ENCODE peak calls at places on chromosomes 6 and 20, in ten cellular contexts. One of them, this sample, is unnamed. For H3K36me3, the result is how much of the 10 kb centered on the place peaks cover.

GRCh38 chr6:132812255-132812732 is 2.1 kb upstream of the RPS12 start:
- DNase-seq in left ventricle myocardium inferior: no peak
- DNase-seq in neuronal stem cell: no peak
- DNase-seq in tibial nerve: no peak
- DNase-seq in SJSA1: peak
- DNase-seq in mesenchymal stem cell: peak
- DNase-seq in effector memory CD4-positive, alpha-beta T cell: no peak
- DNase-seq in heart right ventricle: no peak
- DNase-seq in lung: no peak
- DNase-seq in BE2C: no peak
- DNase-seq in this sample: no peak

GRCh38 chr6:104943781-104944180 is 13.1 kb upstream of the LIN28B start:
- DNase-seq in tibial nerve: no peak
- DNase-seq in SJSA1: no peak
- DNase-seq in heart right ventricle: no peak
- DNase-seq in left ventricle myocardium inferior: no peak
- DNase-seq in neuronal stem cell: no peak
- DNase-seq in effector memory CD4-positive, alpha-beta T cell: no peak
- DNase-seq in mesenchymal stem cell: peak
- DNase-seq in BE2C: peak
- DNase-seq in lung: no peak
- DNase-seq in this sample: peak

GRCh38 chr6:125957845-125958244 is 1.3 kb downstream of the HINT3 start:
- DNase-seq in neuronal stem cell: no peak
- DNase-seq in SJSA1: no peak
- DNase-seq in lung: no peak
- DNase-seq in mesenchymal stem cell: peak
- DNase-seq in tibial nerve: peak
- DNase-seq in BE2C: no peak
- DNase-seq in left ventricle myocardium inferior: no peak
- DNase-seq in heart right ventricle: no peak
- DNase-seq in effector memory CD4-positive, alpha-beta T cell: no peak
- DNase-seq in this sample: no peak

GRCh38 chr20:3749087-3749688 is 16.7 kb downstream of the HSPA12B start:
- DNase-seq in BE2C: no peak
- DNase-seq in SJSA1: no peak
- DNase-seq in heart right ventricle: no peak
- DNase-seq in lung: no peak
- DNase-seq in left ventricle myocardium inferior: no peak
- DNase-seq in neuronal stem cell: no peak
- DNase-seq in effector memory CD4-positive, alpha-beta T cell: no peak
- DNase-seq in tibial nerve: no peak
- DNase-seq in mesenchymal stem cell: no peak
- DNase-seq in this sample: no peak

GRCh38 chr20:61847420-61847748 is 218.3 kb downstream of the TAF4 start:
- DNase-seq in left ventricle myocardium inferior: no peak
- DNase-seq in neuronal stem cell: no peak
- DNase-seq in BE2C: no peak
- DNase-seq in SJSA1: no peak
- DNase-seq in lung: no peak
- DNase-seq in tibial nerve: no peak
- DNase-seq in heart right ventricle: no peak
- DNase-seq in effector memory CD4-positive, alpha-beta T cell: no peak
- DNase-seq in mesenchymal stem cell: no peak
- DNase-seq in this sample: no peak

GRCh38 chr6:136085370-136086115 is 164.6 kb downstream of the MTFR2 start:
- DNase-seq in tibial nerve: no peak
- DNase-seq in effector memory CD4-positive, alpha-beta T cell: no peak
- DNase-seq in BE2C: no peak
- DNase-seq in heart right ventricle: no peak
- DNase-seq in mesenchymal stem cell: no peak
- DNase-seq in SJSA1: no peak
- DNase-seq in neuronal stem cell: no peak
- DNase-seq in left ventricle myocardium inferior: no peak
- DNase-seq in lung: no peak
- DNase-seq in this sample: no peak

GRCh38 chr6:134016558-134016814 is 35.9 kb downstream of the SLC2A12 start:
- DNase-seq in left ventricle myocardium inferior: no peak
- DNase-seq in BE2C: no peak
- DNase-seq in SJSA1: no peak
- DNase-seq in tibial nerve: no peak
- DNase-seq in heart right ventricle: no peak
- DNase-seq in neuronal stem cell: no peak
- DNase-seq in effector memory CD4-positive, alpha-beta T cell: no peak
- DNase-seq in lung: no peak
- DNase-seq in mesenchymal stem cell: no peak
- DNase-seq in this sample: no peak

GRCh38 chr6:131093334-131093733 is 30.3 kb upstream of the EPB41L2 start:
- DNase-seq in tibial nerve: no peak
- DNase-seq in neuronal stem cell: no peak
- DNase-seq in mesenchymal stem cell: no peak
- DNase-seq in SJSA1: no peak
- DNase-seq in lung: no peak
- DNase-seq in heart right ventricle: no peak
- DNase-seq in BE2C: no peak
- DNase-seq in left ventricle myocardium inferior: no peak
- DNase-seq in effector memory CD4-positive, alpha-beta T cell: no peak
- DNase-seq in this sample: no peak

GRCh38 chr6:132298344-132298949 is 102.8 kb downstream of the MOXD1 start:
- DNase-seq in tibial nerve: peak
- DNase-seq in heart right ventricle: no peak
- DNase-seq in effector memory CD4-positive, alpha-beta T cell: no peak
- DNase-seq in left ventricle myocardium inferior: no peak
- DNase-seq in SJSA1: peak
- DNase-seq in BE2C: peak
- DNase-seq in mesenchymal stem cell: peak
- DNase-seq in lung: no peak
- DNase-seq in neuronal stem cell: no peak
- DNase-seq in this sample: peak

GRCh38 chr6:167146173-167146572 is 11.6 kb downstream of the GPR31 start:
- DNase-seq in lung: no peak
- DNase-seq in effector memory CD4-positive, alpha-beta T cell: no peak
- DNase-seq in mesenchymal stem cell: no peak
- DNase-seq in neuronal stem cell: no peak
- DNase-seq in heart right ventricle: no peak
- DNase-seq in tibial nerve: no peak
- DNase-seq in left ventricle myocardium inferior: no peak
- DNase-seq in SJSA1: no peak
- DNase-seq in BE2C: no peak
- DNase-seq in this sample: no peak

GRCh38 chr20:2387180-2387577 is 6.5 kb downstream of the TGM6 start:
- DNase-seq in left ventricle myocardium inferior: no peak
- DNase-seq in tibial nerve: no peak
- DNase-seq in lung: no peak
- DNase-seq in effector memory CD4-positive, alpha-beta T cell: no peak
- DNase-seq in BE2C: peak
- DNase-seq in mesenchymal stem cell: peak
- DNase-seq in SJSA1: peak
- DNase-seq in heart right ventricle: no peak
- DNase-seq in neuronal stem cell: peak
- DNase-seq in this sample: peak

GRCh38 chr6:84766796-84767590 is 2.6 kb upstream of the TBX18 start:
- DNase-seq in neuronal stem cell: peak
- DNase-seq in left ventricle myocardium inferior: no peak
- DNase-seq in lung: no peak
- DNase-seq in effector memory CD4-positive, alpha-beta T cell: no peak
- DNase-seq in mesenchymal stem cell: peak
- DNase-seq in SJSA1: no peak
- DNase-seq in tibial nerve: no peak
- DNase-seq in BE2C: no peak
- DNase-seq in heart right ventricle: no peak
- DNase-seq in this sample: no peak

GRCh38 chr6:107670792-107671199 is 153.3 kb downstream of the SCML4 start:
- DNase-seq in effector memory CD4-positive, alpha-beta T cell: no peak
- DNase-seq in BE2C: peak
- DNase-seq in SJSA1: no peak
- DNase-seq in heart right ventricle: peak
- DNase-seq in neuronal stem cell: no peak
- DNase-seq in tibial nerve: peak
- DNase-seq in left ventricle myocardium inferior: peak
- DNase-seq in lung: peak
- DNase-seq in mesenchymal stem cell: peak
- DNase-seq in this sample: no peak

GRCh38 chr6:160040527-160041264 is 71.8 kb downstream of the IGF2R start:
- DNase-seq in heart right ventricle: no peak
- DNase-seq in BE2C: no peak
- DNase-seq in lung: no peak
- DNase-seq in neuronal stem cell: no peak
- DNase-seq in tibial nerve: no peak
- DNase-seq in left ventricle myocardium inferior: no peak
- DNase-seq in SJSA1: no peak
- DNase-seq in mesenchymal stem cell: no peak
- DNase-seq in effector memory CD4-positive, alpha-beta T cell: no peak
- DNase-seq in this sample: no peak
- H3K36me3 ChIP-seq in heart right ventricle: under half
- H3K36me3 ChIP-seq in BE2C: under half
- H3K36me3 ChIP-seq in lung: under half
- H3K36me3 ChIP-seq in neuronal stem cell: under half
- H3K36me3 ChIP-seq in tibial nerve: under half
- H3K36me3 ChIP-seq in left ventricle myocardium inferior: half or more
- H3K36me3 ChIP-seq in SJSA1: half or more
- H3K36me3 ChIP-seq in mesenchymal stem cell: under half
- H3K36me3 ChIP-seq in effector memory CD4-positive, alpha-beta T cell: half or more
- H3K36me3 ChIP-seq in this sample: under half

GRCh38 chr6:33442283-33442682 is 12.1 kb upstream of the ZBTB9 start:
- DNase-seq in SJSA1: no peak
- DNase-seq in neuronal stem cell: no peak
- DNase-seq in mesenchymal stem cell: no peak
- DNase-seq in heart right ventricle: no peak
- DNase-seq in tibial nerve: no peak
- DNase-seq in lung: no peak
- DNase-seq in left ventricle myocardium inferior: no peak
- DNase-seq in effector memory CD4-positive, alpha-beta T cell: no peak
- DNase-seq in BE2C: no peak
- DNase-seq in this sample: no peak
- H3K36me3 ChIP-seq in SJSA1: under half
- H3K36me3 ChIP-seq in neuronal stem cell: half or more
- H3K36me3 ChIP-seq in mesenchymal stem cell: half or more
- H3K36me3 ChIP-seq in heart right ventricle: under half
- H3K36me3 ChIP-seq in tibial nerve: under half
- H3K36me3 ChIP-seq in lung: under half
- H3K36me3 ChIP-seq in left ventricle myocardium inferior: under half
- H3K36me3 ChIP-seq in effector memory CD4-positive, alpha-beta T cell: half or more
- H3K36me3 ChIP-seq in BE2C: under half
- H3K36me3 ChIP-seq in this sample: under half

GRCh38 chr20:25273046-25273445 is 25.2 kb downstream of the PYGB start:
- DNase-seq in tibial nerve: no peak
- DNase-seq in neuronal stem cell: no peak
- DNase-seq in SJSA1: no peak
- DNase-seq in BE2C: peak
- DNase-seq in mesenchymal stem cell: no peak
- DNase-seq in heart right ventricle: no peak
- DNase-seq in lung: no peak
- DNase-seq in effector memory CD4-positive, alpha-beta T cell: no peak
- DNase-seq in left ventricle myocardium inferior: peak
- DNase-seq in this sample: no peak
- H3K36me3 ChIP-seq in tibial nerve: under half
- H3K36me3 ChIP-seq in neuronal stem cell: half or more
- H3K36me3 ChIP-seq in SJSA1: half or more
- H3K36me3 ChIP-seq in BE2C: half or more
- H3K36me3 ChIP-seq in mesenchymal stem cell: half or more
- H3K36me3 ChIP-seq in heart right ventricle: under half
- H3K36me3 ChIP-seq in lung: half or more
- H3K36me3 ChIP-seq in effector memory CD4-positive, alpha-beta T cell: under half
- H3K36me3 ChIP-seq in left ventricle myocardium inferior: half or more
- H3K36me3 ChIP-seq in this sample: under half

GRCh38 chr20:5990946-5991345 is 40.5 kb downstream of the MCM8 start:
- DNase-seq in left ventricle myocardium inferior: no peak
- DNase-seq in neuronal stem cell: no peak
- DNase-seq in heart right ventricle: no peak
- DNase-seq in mesenchymal stem cell: peak
- DNase-seq in lung: no peak
- DNase-seq in effector memory CD4-positive, alpha-beta T cell: no peak
- DNase-seq in tibial nerve: no peak
- DNase-seq in SJSA1: no peak
- DNase-seq in BE2C: no peak
- DNase-seq in this sample: no peak
- H3K36me3 ChIP-seq in left ventricle myocardium inferior: under half
- H3K36me3 ChIP-seq in neuronal stem cell: under half
- H3K36me3 ChIP-seq in heart right ventricle: under half
- H3K36me3 ChIP-seq in mesenchymal stem cell: under half
- H3K36me3 ChIP-seq in lung: under half
- H3K36me3 ChIP-seq in effector memory CD4-positive, alpha-beta T cell: under half
- H3K36me3 ChIP-seq in tibial nerve: under half
- H3K36me3 ChIP-seq in SJSA1: half or more
- H3K36me3 ChIP-seq in BE2C: half or more
- H3K36me3 ChIP-seq in this sample: under half

DNA sequence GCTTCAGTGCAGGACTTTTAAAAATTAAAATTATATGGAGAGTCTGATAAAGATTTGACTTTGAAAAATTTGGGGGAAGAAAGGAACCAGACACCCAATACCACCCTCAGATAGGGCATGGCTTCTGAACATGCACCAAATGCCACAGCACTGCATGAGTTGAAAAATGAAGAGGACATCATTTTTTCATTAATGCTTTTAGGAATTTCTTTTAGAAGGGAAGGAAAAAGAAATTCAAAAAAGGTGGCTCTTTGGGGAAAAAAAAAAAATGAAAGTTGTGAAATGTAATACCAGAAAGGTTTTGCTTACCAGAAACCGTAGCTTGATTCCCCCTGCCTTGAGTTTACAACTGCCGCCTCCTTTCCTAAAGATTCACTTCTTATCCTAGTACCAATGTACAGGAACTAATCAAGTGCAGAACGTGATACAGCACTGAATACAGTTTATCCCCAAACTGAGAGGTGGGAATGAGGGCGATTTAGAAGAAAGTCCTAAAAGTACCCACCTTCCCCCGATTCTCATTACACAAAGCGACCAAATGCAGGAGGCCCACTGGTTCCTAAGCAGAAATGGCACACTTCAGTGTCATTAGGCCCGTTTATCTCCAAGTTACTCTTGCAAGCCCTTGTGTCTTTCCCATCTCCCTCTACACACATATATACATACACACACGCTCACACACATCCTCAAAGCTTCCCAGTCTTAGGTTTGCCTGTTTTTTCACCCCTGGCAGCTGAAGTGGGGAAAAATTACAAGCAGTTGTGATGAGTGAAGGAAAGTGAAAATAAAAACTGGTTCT is 2.8 kb downstream of the PPP1R10 start:
- DNase-seq in SJSA1: no peak
- DNase-seq in effector memory CD4-positive, alpha-beta T cell: no peak
- DNase-seq in mesenchymal stem cell: no peak
- DNase-seq in heart right ventricle: no peak
- DNase-seq in tibial nerve: no peak
- DNase-seq in lung: no peak
- DNase-seq in left ventricle myocardium inferior: no peak
- DNase-seq in BE2C: no peak
- DNase-seq in neuronal stem cell: no peak
- DNase-seq in this sample: no peak
- H3K36me3 ChIP-seq in SJSA1: half or more
- H3K36me3 ChIP-seq in effector memory CD4-positive, alpha-beta T cell: under half
- H3K36me3 ChIP-seq in mesenchymal stem cell: under half
- H3K36me3 ChIP-seq in heart right ventricle: under half
- H3K36me3 ChIP-seq in tibial nerve: under half
- H3K36me3 ChIP-seq in lung: under half
- H3K36me3 ChIP-seq in left ventricle myocardium inferior: under half
- H3K36me3 ChIP-seq in BE2C: half or more
- H3K36me3 ChIP-seq in neuronal stem cell: under half
- H3K36me3 ChIP-seq in this sample: under half

GRCh38 chr6:79045966-79046365 is 32.1 kb downstream of the PHIP start:
- DNase-seq in SJSA1: no peak
- DNase-seq in mesenchymal stem cell: no peak
- DNase-seq in neuronal stem cell: no peak
- DNase-seq in left ventricle myocardium inferior: no peak
- DNase-seq in lung: no peak
- DNase-seq in effector memory CD4-positive, alpha-beta T cell: no peak
- DNase-seq in BE2C: no peak
- DNase-seq in tibial nerve: no peak
- DNase-seq in heart right ventricle: no peak
- DNase-seq in this sample: no peak
- H3K36me3 ChIP-seq in SJSA1: under half
- H3K36me3 ChIP-seq in mesenchymal stem cell: under half
- H3K36me3 ChIP-seq in neuronal stem cell: under half
- H3K36me3 ChIP-seq in left ventricle myocardium inferior: under half
- H3K36me3 ChIP-seq in lung: under half
- H3K36me3 ChIP-seq in effector memory CD4-positive, alpha-beta T cell: under half
- H3K36me3 ChIP-seq in BE2C: under half
- H3K36me3 ChIP-seq in tibial nerve: under half
- H3K36me3 ChIP-seq in heart right ventricle: under half
- H3K36me3 ChIP-seq in this sample: under half